ENCODE peak calls at places on chromosomes 3 and 15, in eight cellular contexts. M, I, S, F, V, P, R and G are unnamed samples.

GRCh38 chr3:139906441-139906840 is 28.5 kb upstream of the CLSTN2 start:
- DNase-seq in S (no peak), F (no peak), I (no peak), P (no peak), V (no peak), M (peak), R (no peak), G (no peak)

GRCh38 chr15:48566669-48567068 is 78.8 kb downstream of the FBN1 start:
- DNase-seq in I (no peak), R (no peak), M (peak), P (no peak), V (no peak), F (no peak), S (no peak), G (no peak)

GRCh38 chr15:66842710-66843441 is 140.8 kb downstream of the SMAD6 start:
- DNase-seq in S (no peak), R (no peak), M (peak), F (peak), P (no peak), V (no peak), I (no peak), G (peak)

GRCh38 chr3:181454451-181455027 is 257.2 kb upstream of the SOX2 start:
- DNase-seq in P (peak), S (no peak), M (peak), V (no peak), R (no peak), I (no peak), F (no peak), G (no peak)

GRCh38 chr3:178419078-178419477 is 117.2 kb upstream of the KCNMB2 start:
- DNase-seq in M (peak), P (no peak), V (no peak), R (no peak), I (no peak), F (no peak), S (no peak), G (no peak)

GRCh38 chr15:68614621-68615035 is 35.8 kb downstream of the CORO2B start:
- DNase-seq in V (no peak), P (peak), R (no peak), I (no peak), F (peak), S (no peak), M (no peak), G (no peak)

GRCh38 chr15:37682304-37682703 is 252.1 kb upstream of the TMCO5A start:
- DNase-seq in R (no peak), S (no peak), P (no peak), F (no peak), I (no peak), M (peak), V (no peak), G (no peak)

GRCh38 chr3:179416681-179417080 is 34.6 kb downstream of the GNB4 start:
- DNase-seq in F (no peak), M (peak), V (no peak), P (no peak), R (no peak), I (no peak), S (no peak), G (no peak)

GRCh38 chr3:118556983-118557382 is 477.7 kb downstream of the IGSF11 start:
- DNase-seq in M (no peak), R (no peak), V (no peak), F (no peak), I (no peak), S (no peak), P (no peak), G (no peak)

GRCh38 chr15:41936649-41937567 is 35.4 kb downstream of the EHD4 start:
- DNase-seq in F (no peak), I (peak), V (peak), P (peak), R (peak), M (peak), S (peak), G (no peak)

GRCh38 chr15:61173899-61174689 is 55.0 kb downstream of the RORA start:
- DNase-seq in V (no peak), I (no peak), M (no peak), S (no peak), F (no peak), R (no peak), P (no peak), G (no peak)

GRCh38 chr15:50107591-50108408 is 11.2 kb downstream of the ATP8B4 start:
- DNase-seq in P (peak), M (no peak), V (no peak), R (no peak), F (no peak), I (peak), S (peak), G (no peak)

GRCh38 chr15:36936652-36937051 is 163.7 kb downstream of the MEIS2 start:
- DNase-seq in P (no peak), F (no peak), V (no peak), M (peak), R (no peak), I (no peak), S (no peak), G (no peak)

GRCh38 chr15:40367038-40367672 is 9.1 kb downstream of the DISP2 start:
- DNase-seq in V (no peak), S (no peak), P (peak), M (no peak), I (no peak), R (no peak), F (peak), G (peak)

GRCh38 chr15:46304320-46304719 is 669.5 kb downstream of the SQOR start:
- DNase-seq in S (no peak), V (no peak), M (no peak), I (no peak), P (no peak), R (no peak), F (no peak), G (no peak)

GRCh38 chr3:126496894-126497850 is 20.4 kb downstream of the UROC1 start:
- DNase-seq in P (no peak), I (no peak), R (no peak), F (no peak), S (peak), M (no peak), V (no peak), G (no peak)

GRCh38 chr15:28989239-28989830 is 103.6 kb downstream of the APBA2 start:
- DNase-seq in V (no peak), M (no peak), F (peak), R (no peak), P (peak), I (peak), S (peak), G (peak)

GRCh38 chr3:46960081-46960701 is 16.4 kb downstream of the CCDC12 start:
- DNase-seq in R (no peak), P (no peak), F (peak), M (peak), S (no peak), I (no peak), V (no peak), G (no peak)

GRCh38 chr15:63240136-63240535 is 37.3 kb upstream of the APH1B start:
- DNase-seq in I (no peak), M (no peak), F (no peak), V (no peak), P (no peak), R (no peak), S (no peak), G (no peak)

GRCh38 chr3:122058294-122058693 is 3.1 kb downstream of the CD86 start:
- DNase-seq in R (no peak), S (no peak), M (no peak), F (no peak), I (no peak), P (no peak), V (no peak), G (no peak)

GRCh38 chr3:50388021-50388719 is 28.8 kb upstream of the TMEM115 start:
- DNase-seq in S (no peak), F (peak), M (no peak), I (no peak), P (no peak), V (no peak), R (no peak), G (peak)

GRCh38 chr3:149122716-149123578 is 6.5 kb upstream of the HPS3 start:
- DNase-seq in F (no peak), V (no peak), S (no peak), P (no peak), R (no peak), M (no peak), I (no peak), G (no peak)

GRCh38 chr3:142680710-142681109 is 43.1 kb upstream of the TRPC1 start:
- DNase-seq in F (no peak), I (no peak), P (no peak), S (no peak), V (no peak), R (no peak), M (no peak), G (no peak)

GRCh38 chr15:26640601-26641000 is 132.3 kb downstream of the GABRB3 start:
- DNase-seq in M (no peak), F (peak), P (no peak), R (no peak), I (no peak), V (no peak), S (no peak), G (peak)

GRCh38 chr3:61808526-61808925 is 247.2 kb downstream of the PTPRG start:
- DNase-seq in S (no peak), R (no peak), F (peak), M (peak), I (no peak), V (no peak), P (peak), G (peak)

GRCh38 chr3:193902557-193903256 is 233.2 kb upstream of the HES1 start:
- DNase-seq in P (no peak), F (no peak), M (no peak), S (no peak), V (no peak), R (no peak), I (no peak), G (no peak)

GRCh38 chr3:81891056-81891455 is 129.6 kb upstream of the GBE1 start:
- DNase-seq in R (no peak), V (no peak), S (no peak), I (no peak), P (no peak), M (no peak), F (no peak), G (no peak)

GRCh38 chr3:34779092-34779491 is 860.2 kb upstream of the ARPP21 start:
- DNase-seq in M (no peak), F (no peak), S (no peak), R (no peak), V (no peak), P (no peak), I (no peak), G (no peak)

GRCh38 chr3:13688034-13688433 is 139.1 kb downstream of the FBLN2 start:
- DNase-seq in F (no peak), P (no peak), R (no peak), I (no peak), S (no peak), V (no peak), M (no peak), G (no peak)

GRCh38 chr3:14810795-14811661 is 7.7 kb upstream of the FGD5 start:
- DNase-seq in M (no peak), F (no peak), R (no peak), I (no peak), V (no peak), P (no peak), S (no peak), G (no peak)

GRCh38 chr3:44125241-44125640 is 116.4 kb upstream of the TOPAZ1 start:
- DNase-seq in P (no peak), M (no peak), R (no peak), I (no peak), F (no peak), S (no peak), V (no peak), G (no peak)